ENCODE peak calls at places on chromosomes 7 and 10, in four cellular contexts. O, D, M and E are unnamed samples.

GRCh38 chr10:89702121-89702480 is 711 bp downstream of the KIF20B start:
- DNase-seq in O (no peak), D (peak), M (peak), E (no peak)

GRCh38 chr10:74822101-74822500 is 4.3 kb upstream of the KAT6B start:
- DNase-seq in O (no peak), D (no peak), M (no peak), E (no peak)

GRCh38 chr10:132606536-132607316 is 69.1 kb downstream of the INPP5A start:
- DNase-seq in O (no peak), D (no peak), M (peak), E (peak)

GRCh38 chr10:122648599-122649428 is 50.8 kb downstream of the C10orf120 start:
- DNase-seq in O (peak), D (peak), M (peak), E (no peak)

GRCh38 chr10:13613519-13613918 is 26.8 kb downstream of the PRPF18 start:
- DNase-seq in O (no peak), D (no peak), M (peak), E (no peak)

GRCh38 chr10:85003083-85003482 is 674.7 kb downstream of the CCSER2 start:
- DNase-seq in O (no peak), D (no peak), M (no peak), E (no peak)

GRCh38 chr10:99777918-99778716 is 4.3 kb upstream of the ABCC2 start:
- DNase-seq in O (no peak), D (no peak), M (no peak), E (no peak)

GRCh38 chr10:95360122-95360715 is 69.4 kb upstream of the PDLIM1 start:
- DNase-seq in O (no peak), D (no peak), M (peak), E (no peak)

GRCh38 chr7:51350195-51350896 is 33.7 kb upstream of the COBL start:
- DNase-seq in O (no peak), D (no peak), M (peak), E (no peak)

GRCh38 chr7:2019693-2020511 is 212.8 kb downstream of the MAD1L1 start:
- DNase-seq in O (peak), D (no peak), M (peak), E (peak)

GRCh38 chr7:134637441-134637840 is 9.2 kb upstream of the BPGM start:
- DNase-seq in O (no peak), D (no peak), M (no peak), E (no peak)

GRCh38 chr10:14084875-14085274 is 245.8 kb downstream of the FRMD4A start:
- DNase-seq in O (no peak), D (no peak), M (no peak), E (no peak)

GRCh38 chr7:148722340-148723165 is 23.9 kb downstream of the CUL1 start:
- DNase-seq in O (no peak), D (no peak), M (no peak), E (no peak)

GRCh38 chr10:11162828-11163599 is 145.3 kb downstream of the CELF2 start:
- DNase-seq in O (peak), D (no peak), M (no peak), E (no peak)

GRCh38 chr10:87752571-87752970 is 65.5 kb downstream of the ATAD1 start:
- DNase-seq in O (no peak), D (no peak), M (peak), E (no peak)

GRCh38 chr10:4661572-4662255 is 164.3 kb upstream of the AKR1E2 start:
- DNase-seq in O (peak), D (no peak), M (peak), E (no peak)

GRCh38 chr10:69337312-69338132 is 59.2 kb downstream of the HK1 start:
- DNase-seq in O (no peak), D (no peak), M (peak), E (no peak)

GRCh38 chr10:64271983-64272382 is 750.8 kb downstream of the REEP3 start:
- DNase-seq in O (no peak), D (no peak), M (no peak), E (no peak)

GRCh38 chr10:106436123-106436740 is 728.3 kb downstream of the SORCS1 start:
- DNase-seq in O (no peak), D (no peak), M (no peak), E (no peak)

GRCh38 chr10:10776363-10776762 is 241.3 kb upstream of the CELF2 start:
- DNase-seq in O (no peak), D (no peak), M (no peak), E (no peak)

GRCh38 chr7:110964770-110965169 is 126.2 kb upstream of the LRRN3 start:
- DNase-seq in O (no peak), D (no peak), M (no peak), E (no peak)

GRCh38 chr7:100132126-100132525 is 5.4 kb downstream of the MBLAC1 start:
- DNase-seq in O (no peak), D (no peak), M (no peak), E (no peak)

GRCh38 chr10:35375091-35375765 is 38.9 kb downstream of the CCNY start:
- DNase-seq in O (no peak), D (no peak), M (no peak), E (no peak)
- TF ChIP-seq CTCF in O (no peak), D (no peak), M (no peak), E (no peak)

GRCh38 chr10:30557884-30558283 is 71.7 kb downstream of the LYZL2 start:
- DNase-seq in O (no peak), D (no peak), M (peak), E (no peak)
- TF ChIP-seq CTCF in O (no peak), D (no peak), M (no peak), E (no peak)

DNA sequence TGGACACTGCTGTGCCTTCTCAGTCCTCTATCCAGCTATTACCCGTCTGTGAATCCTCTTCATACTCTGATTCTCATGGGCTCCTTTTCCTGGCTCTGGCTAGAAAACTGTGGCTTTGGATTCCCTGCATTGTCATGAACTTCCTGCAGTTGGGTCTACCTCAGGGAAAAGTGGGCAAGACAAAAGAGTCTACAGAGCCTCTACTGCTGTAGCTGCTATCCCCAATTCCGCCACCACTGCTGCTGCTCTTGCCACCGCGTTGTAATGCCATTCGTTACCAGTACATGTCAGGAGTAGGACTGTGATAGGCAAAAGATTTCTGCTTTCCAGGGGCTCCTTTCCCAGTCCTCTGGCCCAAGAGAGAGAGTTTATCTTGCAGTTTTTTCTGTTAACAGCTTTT is 23.9 kb upstream of the PPP1R17 start:
- DNase-seq in O (no peak), D (peak), M (no peak), E (no peak)
- TF ChIP-seq CTCF in O (no peak), D (peak), M (no peak), E (no peak)

GRCh38 chr7:16205481-16205880 is 215.9 kb downstream of the CRPPA start:
- DNase-seq in O (no peak), D (no peak), M (no peak), E (no peak)
- TF ChIP-seq CTCF in O (no peak), D (no peak), M (no peak), E (no peak)

GRCh38 chr7:21542891-21543527 is at the start of gene DNAH11:
- DNase-seq in O (peak), D (peak), M (peak), E (no peak)
- TF ChIP-seq CTCF in O (no peak), D (no peak), M (no peak), E (peak)

DNA sequence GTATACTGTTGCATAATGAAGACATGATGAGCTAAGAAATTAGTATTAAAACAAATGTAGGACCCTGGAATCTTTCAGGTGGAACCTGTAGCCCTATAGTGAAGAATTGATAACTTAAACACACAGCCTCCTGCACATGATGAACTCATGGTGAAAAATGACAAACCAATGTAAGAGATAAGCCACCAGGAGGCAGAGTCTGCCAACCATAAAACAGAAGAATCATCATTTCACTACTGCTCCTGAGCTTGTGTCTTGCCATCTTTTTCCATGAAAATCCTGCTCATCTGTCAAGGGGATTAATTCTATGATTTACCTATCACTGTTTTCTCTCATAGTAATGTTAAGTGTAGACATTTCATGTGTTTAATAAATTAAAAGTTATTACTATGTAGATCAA is 363.9 kb downstream of the MALRD1 start:
- DNase-seq in O (no peak), D (peak), M (peak), E (no peak)
- TF ChIP-seq CTCF in O (peak), D (peak), M (peak), E (peak)

GRCh38 chr7:20116869-20117268 is 100.3 kb downstream of the MACC1 start:
- DNase-seq in O (no peak), D (no peak), M (no peak), E (no peak)
- TF ChIP-seq CTCF in O (no peak), D (no peak), M (no peak), E (no peak)

GRCh38 chr10:7622969-7623368 is 43.8 kb downstream of the ITIH5 start:
- DNase-seq in O (no peak), D (peak), M (no peak), E (no peak)
- TF ChIP-seq CTCF in O (peak), D (peak), M (no peak), E (peak)

DNA sequence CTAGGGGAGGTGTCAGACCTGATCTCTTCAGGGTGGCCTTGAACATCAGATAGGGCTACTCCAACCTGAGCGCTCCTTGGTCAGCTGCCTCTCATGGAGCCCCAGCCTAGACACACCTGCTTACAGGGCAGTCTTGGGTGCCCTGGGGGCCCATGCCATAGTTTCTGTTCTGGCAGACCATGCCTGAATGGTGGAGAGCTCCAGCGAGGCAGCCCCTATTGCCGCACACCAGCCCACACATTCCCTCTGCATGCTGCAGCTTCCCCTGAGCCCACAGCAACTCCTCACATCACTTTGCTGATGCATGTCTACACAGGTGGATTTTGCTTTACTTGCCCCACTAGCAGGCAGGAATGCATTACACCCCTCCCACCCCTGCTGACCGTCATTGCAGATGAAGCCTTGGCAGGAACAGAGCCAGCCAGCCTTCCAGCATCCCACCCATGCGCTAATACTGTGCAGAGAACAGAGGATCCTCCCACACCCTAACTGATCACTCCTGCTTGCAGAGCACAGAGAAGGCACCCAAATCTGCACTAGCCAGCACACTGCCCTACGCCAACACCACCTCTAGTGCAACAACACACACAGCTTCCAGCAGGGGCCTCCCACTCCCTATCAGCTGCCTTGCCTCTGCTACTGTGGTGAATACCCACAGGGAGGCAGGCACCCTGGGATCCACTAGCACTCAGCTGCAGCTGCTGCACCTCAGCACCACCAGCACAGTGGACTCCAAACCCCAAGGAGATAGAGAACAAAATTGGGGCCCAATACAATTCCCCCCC is 43.0 kb upstream of the GRM3 start:
- DNase-seq in O (peak), D (no peak), M (no peak), E (peak)
- TF ChIP-seq CTCF in O (no peak), D (no peak), M (no peak), E (no peak)